ENCODE peak calls at places on chromosome 18, in five cellular contexts. One of them, this sample, is unnamed.

GRCh38 chr18:23580677-23581367 is 5.5 kb downstream of the NPC1 start:
- DNase-seq in endothelial cell of umbilical vein: no peak
- DNase-seq in A549: no peak
- DNase-seq in HepG2: no peak
- DNase-seq in K562: no peak
- DNase-seq in this sample: no peak

GRCh38 chr18:1585881-1586488 is 681.3 kb downstream of the ADCYAP1 start:
- DNase-seq in endothelial cell of umbilical vein: peak
- DNase-seq in A549: peak
- DNase-seq in HepG2: peak
- DNase-seq in K562: peak
- DNase-seq in this sample: peak

GRCh38 chr18:22324191-22325131 is 93.3 kb downstream of the CTAGE1 start:
- DNase-seq in endothelial cell of umbilical vein: peak
- DNase-seq in A549: no peak
- DNase-seq in HepG2: no peak
- DNase-seq in K562: no peak
- DNase-seq in this sample: no peak

GRCh38 chr18:7824970-7825369 is 257.9 kb downstream of the PTPRM start:
- DNase-seq in endothelial cell of umbilical vein: peak
- DNase-seq in A549: no peak
- DNase-seq in HepG2: no peak
- DNase-seq in K562: no peak
- DNase-seq in this sample: no peak

GRCh38 chr18:21463718-21464117 is 136.8 kb downstream of the ESCO1 start:
- DNase-seq in endothelial cell of umbilical vein: no peak
- DNase-seq in A549: no peak
- DNase-seq in HepG2: no peak
- DNase-seq in K562: no peak
- DNase-seq in this sample: no peak

GRCh38 chr18:63890950-63891304 is 3.4 kb downstream of the SERPINB2 start:
- DNase-seq in endothelial cell of umbilical vein: peak
- DNase-seq in A549: peak
- DNase-seq in HepG2: peak
- DNase-seq in K562: no peak
- DNase-seq in this sample: peak

GRCh38 chr18:9218052-9218451 is 81.5 kb downstream of the ANKRD12 start:
- DNase-seq in endothelial cell of umbilical vein: no peak
- DNase-seq in A549: no peak
- DNase-seq in HepG2: no peak
- DNase-seq in K562: no peak
- DNase-seq in this sample: no peak

GRCh38 chr18:59357928-59358327 is 1.1 kb downstream of the LMAN1 start:
- DNase-seq in endothelial cell of umbilical vein: peak
- DNase-seq in A549: no peak
- DNase-seq in HepG2: peak
- DNase-seq in K562: no peak
- DNase-seq in this sample: peak

GRCh38 chr18:62715829-62716678 is 713 bp downstream of the PHLPP1 start:
- DNase-seq in endothelial cell of umbilical vein: peak
- DNase-seq in A549: peak
- DNase-seq in HepG2: no peak
- DNase-seq in K562: peak
- DNase-seq in this sample: peak

GRCh38 chr18:46387426-46388131 is 269.4 kb downstream of the LOXHD1 start:
- DNase-seq in endothelial cell of umbilical vein: no peak
- DNase-seq in A549: no peak
- DNase-seq in HepG2: no peak
- DNase-seq in K562: no peak
- DNase-seq in this sample: no peak

GRCh38 chr18:27704721-27705361 is 472.1 kb downstream of the CDH2 start:
- DNase-seq in endothelial cell of umbilical vein: no peak
- DNase-seq in A549: no peak
- DNase-seq in HepG2: no peak
- DNase-seq in K562: no peak
- DNase-seq in this sample: no peak

GRCh38 chr18:3054214-3054613 is 41.3 kb upstream of the LPIN2 start:
- DNase-seq in endothelial cell of umbilical vein: no peak
- DNase-seq in A549: no peak
- DNase-seq in HepG2: no peak
- DNase-seq in K562: no peak
- DNase-seq in this sample: no peak

GRCh38 chr18:62245699-62246098 is 58.6 kb downstream of the RELCH start:
- DNase-seq in endothelial cell of umbilical vein: no peak
- DNase-seq in A549: no peak
- DNase-seq in HepG2: no peak
- DNase-seq in K562: no peak
- DNase-seq in this sample: no peak

GRCh38 chr18:23721711-23722479 is 32.6 kb downstream of the LAMA3 start:
- DNase-seq in endothelial cell of umbilical vein: peak
- DNase-seq in A549: peak
- DNase-seq in HepG2: no peak
- DNase-seq in K562: no peak
- DNase-seq in this sample: no peak

GRCh38 chr18:45993441-45993840 is 26.3 kb upstream of the EPG5 start:
- DNase-seq in endothelial cell of umbilical vein: peak
- DNase-seq in A549: no peak
- DNase-seq in HepG2: no peak
- DNase-seq in K562: no peak
- DNase-seq in this sample: peak

GRCh38 chr18:47602273-47602897 is 328.1 kb downstream of the SMAD2 start:
- DNase-seq in endothelial cell of umbilical vein: no peak
- DNase-seq in A549: no peak
- DNase-seq in HepG2: no peak
- DNase-seq in K562: no peak
- DNase-seq in this sample: no peak

GRCh38 chr18:35494281-35494825 is 3.4 kb downstream of the INO80C start:
- DNase-seq in endothelial cell of umbilical vein: no peak
- DNase-seq in A549: no peak
- DNase-seq in HepG2: no peak
- DNase-seq in K562: no peak
- DNase-seq in this sample: no peak

GRCh38 chr18:54323970-54324369 is 33.7 kb downstream of the STARD6 start:
- DNase-seq in endothelial cell of umbilical vein: peak
- DNase-seq in A549: no peak
- DNase-seq in HepG2: no peak
- DNase-seq in K562: no peak
- DNase-seq in this sample: no peak

GRCh38 chr18:79756826-79757225 is 40.9 kb upstream of the KCNG2 start:
- DNase-seq in endothelial cell of umbilical vein: no peak
- DNase-seq in A549: no peak
- DNase-seq in HepG2: no peak
- DNase-seq in K562: no peak
- DNase-seq in this sample: no peak

GRCh38 chr18:44731866-44732555 is 51.3 kb downstream of the SETBP1 start:
- DNase-seq in endothelial cell of umbilical vein: no peak
- DNase-seq in A549: no peak
- DNase-seq in HepG2: no peak
- DNase-seq in K562: no peak
- DNase-seq in this sample: no peak

GRCh38 chr18:79373736-79374135 is 22.0 kb upstream of the NFATC1 start:
- DNase-seq in endothelial cell of umbilical vein: no peak
- DNase-seq in A549: no peak
- DNase-seq in HepG2: no peak
- DNase-seq in K562: no peak
- DNase-seq in this sample: no peak

GRCh38 chr18:78971511-78972245 is 7.9 kb upstream of the SALL3 start:
- DNase-seq in endothelial cell of umbilical vein: no peak
- DNase-seq in A549: no peak
- DNase-seq in HepG2: no peak
- DNase-seq in K562: no peak
- DNase-seq in this sample: no peak

GRCh38 chr18:3603460-3604259 is 153.7 kb downstream of the TGIF1 start:
- DNase-seq in endothelial cell of umbilical vein: peak
- DNase-seq in A549: peak
- DNase-seq in HepG2: peak
- DNase-seq in K562: peak
- DNase-seq in this sample: peak

GRCh38 chr18:79093986-79094385 is 24.8 kb downstream of the ATP9B start:
- DNase-seq in endothelial cell of umbilical vein: no peak
- DNase-seq in A549: no peak
- DNase-seq in HepG2: no peak
- DNase-seq in K562: no peak
- DNase-seq in this sample: no peak

GRCh38 chr18:62877448-62878221 is 162.3 kb downstream of the PHLPP1 start:
- DNase-seq in endothelial cell of umbilical vein: peak
- DNase-seq in A549: peak
- DNase-seq in HepG2: peak
- DNase-seq in K562: no peak
- DNase-seq in this sample: no peak

DNA sequence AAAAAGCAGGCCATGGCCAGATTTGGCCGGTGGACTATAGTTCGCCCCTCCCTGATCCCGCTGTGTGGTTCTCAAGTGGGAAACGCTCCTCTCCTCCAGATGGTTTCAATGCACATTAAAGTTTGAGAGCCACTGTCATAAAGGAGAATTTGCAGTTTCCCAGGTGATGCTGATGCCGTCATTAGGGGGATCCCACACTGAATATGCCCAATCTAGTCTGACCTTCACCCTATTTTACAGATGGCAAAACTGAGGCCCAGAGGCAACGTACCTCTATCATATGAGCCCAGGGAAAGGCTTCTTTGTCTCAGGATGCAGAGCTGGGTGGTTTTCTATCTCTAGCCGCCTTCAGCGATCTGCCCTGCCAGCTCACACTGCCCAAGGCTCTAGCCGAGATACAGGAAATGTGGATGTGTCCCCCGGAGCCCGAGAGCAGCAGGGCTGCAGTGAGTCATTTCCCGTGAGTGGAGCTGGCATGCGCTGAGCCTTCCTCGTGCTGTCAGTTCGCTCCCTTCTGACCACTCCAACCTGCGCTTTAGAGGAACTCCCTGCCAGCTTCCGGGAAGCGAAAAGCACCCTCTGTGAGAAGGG is 116.2 kb downstream of the SMAD7 start:
- DNase-seq in endothelial cell of umbilical vein: peak
- DNase-seq in A549: peak
- DNase-seq in HepG2: no peak
- DNase-seq in K562: no peak
- DNase-seq in this sample: peak
- TF ChIP-seq MAX in endothelial cell of umbilical vein: peak
- TF ChIP-seq MAX in A549: peak
- TF ChIP-seq MAX in HepG2: no peak
- TF ChIP-seq MAX in K562: no peak
- TF ChIP-seq MAX in this sample: peak

DNA sequence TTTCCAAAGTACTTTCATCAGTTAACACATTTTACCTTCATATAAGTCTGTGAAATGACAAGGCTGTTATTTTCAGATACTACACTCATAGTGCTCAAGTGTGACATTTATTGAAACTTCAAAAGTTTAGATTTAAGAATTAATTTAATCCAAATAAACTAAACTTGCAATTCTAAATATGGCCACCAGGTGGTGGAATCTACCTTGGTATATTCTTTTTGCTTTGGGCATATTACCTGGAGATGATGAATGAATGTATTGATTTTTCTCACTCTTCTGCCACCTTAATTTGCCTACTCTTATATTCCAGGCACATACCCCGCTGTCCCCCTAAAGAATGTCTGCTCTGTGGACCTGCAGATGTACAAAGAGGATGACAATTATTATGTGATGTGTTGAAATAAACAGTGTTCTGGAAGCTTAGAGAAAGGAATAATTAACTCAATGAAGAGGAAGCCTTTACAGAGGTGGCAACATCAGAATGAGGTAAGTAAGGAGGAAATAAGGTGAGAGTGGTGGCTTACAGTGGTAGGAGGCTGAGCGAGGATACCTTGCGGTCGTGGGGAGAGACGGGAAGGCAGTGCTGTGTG is 179.7 kb downstream of the CELF4 start:
- DNase-seq in endothelial cell of umbilical vein: peak
- DNase-seq in A549: peak
- DNase-seq in HepG2: peak
- DNase-seq in K562: peak
- DNase-seq in this sample: peak
- TF ChIP-seq CTCF in endothelial cell of umbilical vein: peak
- TF ChIP-seq CTCF in A549: peak
- TF ChIP-seq CTCF in HepG2: peak
- TF ChIP-seq CTCF in K562: peak
- TF ChIP-seq CTCF in this sample: no peak

GRCh38 chr18:52334896-52335295 is 5.1 kb upstream of the DCC start:
- DNase-seq in endothelial cell of umbilical vein: no peak
- DNase-seq in A549: no peak
- DNase-seq in HepG2: no peak
- DNase-seq in K562: no peak
- DNase-seq in this sample: no peak
- TF ChIP-seq MYC in endothelial cell of umbilical vein: no peak
- TF ChIP-seq MYC in A549: no peak
- TF ChIP-seq MYC in HepG2: no peak
- TF ChIP-seq MYC in K562: no peak
- TF ChIP-seq MYC in this sample: no peak

GRCh38 chr18:69885841-69886531 is 61.7 kb downstream of the CD226 start:
- DNase-seq in endothelial cell of umbilical vein: no peak
- DNase-seq in A549: no peak
- DNase-seq in HepG2: peak
- DNase-seq in K562: no peak
- DNase-seq in this sample: no peak
- TF ChIP-seq MAX in endothelial cell of umbilical vein: no peak
- TF ChIP-seq MAX in A549: no peak
- TF ChIP-seq MAX in HepG2: no peak
- TF ChIP-seq MAX in K562: no peak
- TF ChIP-seq MAX in this sample: no peak

GRCh38 chr18:12689256-12689655 is 13.3 kb downstream of the CEP76 start:
- DNase-seq in endothelial cell of umbilical vein: no peak
- DNase-seq in A549: no peak
- DNase-seq in HepG2: no peak
- DNase-seq in K562: no peak
- DNase-seq in this sample: no peak

GRCh38 chr18:12691021-12691420 is 11.5 kb downstream of the CEP76 start:
- DNase-seq in endothelial cell of umbilical vein: no peak
- DNase-seq in A549: no peak
- DNase-seq in HepG2: no peak
- DNase-seq in K562: no peak
- DNase-seq in this sample: no peak

DNA sequence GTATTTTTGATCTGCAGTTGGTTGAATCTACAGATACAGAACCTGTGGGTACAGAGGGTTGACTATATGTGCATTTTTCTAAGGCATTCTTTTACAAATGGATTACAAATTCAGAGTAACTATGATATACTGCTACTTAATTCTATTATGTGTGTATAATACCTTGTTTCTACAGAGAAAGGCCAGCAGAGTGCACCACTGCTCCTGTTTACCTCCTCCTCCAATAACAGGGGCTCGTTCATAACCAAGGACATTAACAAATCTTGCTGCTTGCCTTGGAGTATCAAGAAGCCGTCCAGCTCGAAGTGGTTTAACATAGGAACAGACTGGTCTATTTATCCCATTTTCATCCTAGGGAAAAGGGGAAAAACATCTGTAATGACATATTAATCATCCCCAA is 16.4 kb downstream of the CEP76 start:
- DNase-seq in endothelial cell of umbilical vein: peak
- DNase-seq in A549: peak
- DNase-seq in HepG2: peak
- DNase-seq in K562: no peak
- DNase-seq in this sample: peak
- TF ChIP-seq CTCF in endothelial cell of umbilical vein: no peak
- TF ChIP-seq CTCF in A549: peak
- TF ChIP-seq CTCF in HepG2: peak
- TF ChIP-seq CTCF in K562: peak
- TF ChIP-seq CTCF in this sample: peak